ENCODE peak calls at places on chromosomes 13 and 19, in ten cellular contexts. K is lower leg skin, J is H54, V is heart left ventricle, L is IMR-90, H is stomach, X is tibial nerve, G is A549, F is uterus, A is breast epithelium. C is an unnamed sample.

GRCh38 chr13:107900775-107901174 is 314.6 kb downstream of the LIG4 start:
- DNase-seq in H (no peak), K (no peak), L (peak), G (no peak), A (no peak), J (no peak), X (no peak), V (no peak), F (no peak), C (no peak)

GRCh38 chr13:80341098-80341701 is at the start of gene SPRY2:
- DNase-seq in F (peak), L (peak), G (peak), K (peak), H (peak), V (peak), X (peak), J (peak), A (peak), C (peak)

GRCh38 chr13:105665284-105665683 is 870.2 kb downstream of the EFNB2 start:
- DNase-seq in K (no peak), L (peak), G (no peak), H (no peak), F (no peak), X (no peak), J (peak), A (no peak), V (no peak), C (no peak)

GRCh38 chr19:1811472-1811894 is 593 bp downstream of the ATP8B3 start:
- DNase-seq in J (peak), F (peak), A (peak), L (peak), H (peak), V (peak), X (peak), G (peak), K (peak), C (peak)

GRCh38 chr13:67390462-67391093 is 160.4 kb upstream of the PCDH9 start:
- DNase-seq in G (no peak), K (no peak), F (no peak), H (no peak), V (no peak), A (no peak), X (no peak), L (peak), J (peak), C (no peak)

GRCh38 chr19:43984687-43985000 is 656 bp downstream of the ZNF155 start:
- DNase-seq in F (no peak), K (no peak), X (no peak), G (no peak), V (peak), L (no peak), H (no peak), A (no peak), J (peak), C (no peak)

GRCh38 chr19:13097331-13098258 is 5.1 kb downstream of the LYL1 start:
- DNase-seq in K (no peak), G (no peak), F (peak), H (no peak), V (peak), X (peak), L (no peak), J (no peak), A (no peak), C (no peak)

GRCh38 chr13:24865158-24865557 is 101.2 kb downstream of the RNF17 start:
- DNase-seq in J (no peak), F (no peak), L (peak), X (no peak), A (no peak), K (no peak), H (no peak), G (no peak), V (no peak), C (no peak)

GRCh38 chr19:36152061-36152885 is at the start of gene COX7A1:
- DNase-seq in K (peak), X (peak), V (peak), J (no peak), F (peak), A (peak), G (no peak), H (no peak), L (no peak), C (peak)
- TF ChIP-seq POLR2A in K (no peak), X (peak), V (peak), J (no peak), F (peak), A (peak), G (no peak), H (no peak), L (no peak), C (no peak)

GRCh38 chr13:49693877-49694276 is 2.6 kb upstream of the EBPL start:
- DNase-seq in K (no peak), A (no peak), L (no peak), F (no peak), X (no peak), H (no peak), J (no peak), V (no peak), G (no peak), C (no peak)

GRCh38 chr13:49690133-49690989 is 925 bp downstream of the EBPL start:
- DNase-seq in G (peak), F (no peak), X (peak), K (no peak), A (no peak), J (peak), L (peak), V (no peak), H (peak), C (no peak)

GRCh38 chr13:49694446-49694845 is 3.2 kb upstream of the EBPL start:
- DNase-seq in F (no peak), V (no peak), L (no peak), H (no peak), A (no peak), K (no peak), J (no peak), X (no peak), G (no peak), C (no peak)

GRCh38 chr13:49693191-49693733 is 2.0 kb upstream of the EBPL start:
- DNase-seq in V (no peak), F (no peak), G (no peak), X (no peak), K (no peak), H (no peak), L (peak), A (no peak), J (no peak), C (no peak)

DNA sequence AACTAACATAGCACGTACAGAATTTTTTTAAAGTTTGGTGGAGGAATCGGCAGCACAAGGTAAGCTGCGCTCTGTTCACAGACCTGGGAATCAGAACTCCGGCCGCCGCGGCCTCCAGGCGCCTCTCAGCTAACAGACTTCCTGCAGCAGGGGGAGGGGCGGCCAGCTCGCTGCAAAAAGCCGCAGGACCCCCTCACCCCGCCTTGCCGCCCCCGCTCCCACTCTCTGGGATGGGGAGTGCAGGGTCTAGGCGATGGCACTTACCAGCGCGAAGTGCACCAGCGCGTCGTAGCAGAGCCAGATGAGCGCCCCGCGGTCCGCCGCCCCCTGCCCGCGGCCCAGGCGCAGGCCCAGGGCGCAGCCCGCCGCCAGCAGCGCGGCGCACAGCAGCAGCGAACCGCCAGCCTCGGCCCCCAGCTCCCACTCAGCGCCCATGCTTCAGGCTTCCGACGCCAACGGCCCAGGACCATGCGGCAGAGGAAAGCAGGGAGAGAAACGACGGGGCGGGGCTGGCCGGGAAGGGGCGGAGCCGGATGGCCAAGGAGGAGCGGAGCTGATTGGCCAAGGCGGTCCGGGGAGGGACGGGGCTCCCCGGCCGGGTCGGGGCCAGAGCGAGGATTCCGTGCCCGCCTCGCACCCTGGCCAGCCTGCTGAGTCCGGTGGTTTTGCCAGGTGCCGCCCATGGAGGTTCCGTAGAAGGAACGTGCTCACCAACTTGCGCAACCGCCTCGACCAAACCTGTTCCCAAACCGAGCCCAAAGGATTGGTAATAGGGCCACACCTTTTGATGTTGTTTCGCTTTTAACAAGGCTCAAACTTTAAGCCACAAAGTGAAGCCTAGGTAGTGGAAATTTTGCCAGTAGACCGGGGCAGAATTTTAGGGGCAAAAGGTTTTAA is at the start of gene EBPL:
- DNase-seq in A (peak), H (peak), V (peak), J (peak), X (peak), L (peak), F (peak), K (peak), G (peak), C (peak)
- TF ChIP-seq POLR2A in A (peak), H (no peak), V (no peak), J (peak), X (peak), L (no peak), F (peak), K (no peak), G (peak), C (no peak)

GRCh38 chr19:36139120-36139472 is 770 bp upstream of the CAPNS1 start:
- DNase-seq in H (no peak), X (no peak), K (no peak), L (no peak), F (no peak), V (no peak), G (no peak), J (no peak), A (no peak), C (no peak)

GRCh38 chr19:36141039-36141914 is 1.4 kb downstream of the CAPNS1 start:
- DNase-seq in J (peak), K (peak), F (peak), G (peak), V (peak), L (peak), H (peak), X (peak), A (peak), C (peak)

GRCh38 chr19:36139473-36140288 is at the start of gene CAPNS1:
- DNase-seq in L (peak), A (peak), G (peak), V (peak), X (peak), H (peak), J (peak), F (peak), K (peak), C (peak)

GRCh38 chr19:36142046-36142445 is 2.2 kb downstream of the CAPNS1 start:
- DNase-seq in V (no peak), L (no peak), X (no peak), H (no peak), J (no peak), G (no peak), F (no peak), K (no peak), A (no peak), C (no peak)

DNA sequence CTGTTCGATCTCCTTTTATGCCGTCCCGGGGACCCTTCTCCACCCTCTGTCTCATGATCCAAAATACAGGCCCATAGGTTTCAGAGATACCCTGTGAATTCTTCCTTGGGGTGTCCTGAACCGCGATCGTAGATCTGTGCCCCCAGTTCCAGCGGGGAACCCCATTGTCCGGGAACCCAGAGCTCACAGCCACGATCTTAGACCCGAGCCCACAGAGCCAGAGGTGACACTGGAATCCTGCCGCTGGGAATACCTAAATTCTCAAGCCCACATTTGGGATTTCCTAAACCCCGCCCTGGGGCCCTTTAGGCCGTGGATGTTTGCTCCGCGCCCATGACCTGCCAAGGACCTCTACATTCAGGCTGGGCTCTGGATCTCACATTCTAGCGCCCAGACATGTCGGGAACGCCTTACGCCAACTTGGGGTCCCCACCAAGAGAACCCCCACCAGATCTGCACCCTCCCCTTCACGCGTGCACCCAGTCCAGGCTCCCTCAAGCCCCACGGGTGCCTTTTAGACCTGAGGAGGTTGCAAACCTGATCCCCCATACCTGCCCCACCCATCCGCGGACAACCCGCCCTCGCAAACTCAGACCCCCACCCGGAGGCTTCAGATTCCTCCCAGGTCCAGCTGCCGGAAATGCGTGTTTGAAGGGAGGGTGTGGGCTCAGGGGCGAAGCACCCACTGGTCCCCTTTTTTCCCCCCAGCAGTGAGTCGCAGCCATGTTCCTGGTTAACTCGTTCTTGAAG is 598 bp downstream of the CAPNS1 start:
- DNase-seq in X (peak), A (peak), G (peak), K (no peak), V (peak), L (peak), H (peak), F (peak), J (peak), C (peak)
- TF ChIP-seq POLR2A in X (no peak), A (no peak), G (peak), K (no peak), V (no peak), L (no peak), H (no peak), F (no peak), J (no peak), C (no peak)

DNA sequence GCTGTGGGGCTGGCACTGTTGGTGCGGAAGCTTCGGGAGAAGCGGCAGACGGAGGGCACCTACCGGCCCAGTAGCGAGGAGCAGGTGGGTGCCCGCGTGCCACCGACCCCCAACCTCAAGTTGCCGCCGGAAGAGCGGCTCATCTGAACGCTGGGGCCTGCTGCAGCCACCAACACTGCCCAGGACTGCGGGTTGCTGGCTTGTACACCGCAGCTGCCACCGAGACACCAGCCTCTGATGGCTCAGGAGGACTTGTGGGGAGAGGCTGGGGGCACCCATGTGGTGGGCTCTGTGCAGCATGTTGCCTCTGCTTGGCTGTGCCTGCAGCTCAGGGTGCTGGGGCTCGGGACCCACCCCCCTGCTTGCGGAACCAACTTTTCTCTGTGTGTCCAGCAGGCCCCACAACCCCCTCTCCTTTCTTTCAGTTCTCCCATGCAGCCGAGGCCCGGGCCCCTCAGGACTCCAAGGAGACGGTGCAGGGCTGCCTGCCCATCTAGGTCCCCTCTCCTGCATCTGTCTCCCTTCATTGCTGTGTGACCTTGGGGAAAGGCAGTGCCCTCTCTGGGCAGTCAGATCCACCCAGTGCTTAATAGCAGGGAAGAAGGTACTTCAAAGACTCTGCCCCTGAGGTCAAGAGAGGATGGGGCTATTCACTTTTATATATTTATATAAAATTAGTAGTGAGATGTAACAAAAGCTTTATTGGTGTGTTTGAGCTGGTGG is 2.6 kb downstream of the CRB3 start:
- DNase-seq in G (no peak), L (no peak), H (no peak), V (no peak), J (no peak), A (no peak), F (no peak), K (no peak), X (no peak), C (no peak)
- TF ChIP-seq POLR2A in G (no peak), L (no peak), H (no peak), V (no peak), J (no peak), A (no peak), F (no peak), K (no peak), X (no peak), C (no peak)

DNA sequence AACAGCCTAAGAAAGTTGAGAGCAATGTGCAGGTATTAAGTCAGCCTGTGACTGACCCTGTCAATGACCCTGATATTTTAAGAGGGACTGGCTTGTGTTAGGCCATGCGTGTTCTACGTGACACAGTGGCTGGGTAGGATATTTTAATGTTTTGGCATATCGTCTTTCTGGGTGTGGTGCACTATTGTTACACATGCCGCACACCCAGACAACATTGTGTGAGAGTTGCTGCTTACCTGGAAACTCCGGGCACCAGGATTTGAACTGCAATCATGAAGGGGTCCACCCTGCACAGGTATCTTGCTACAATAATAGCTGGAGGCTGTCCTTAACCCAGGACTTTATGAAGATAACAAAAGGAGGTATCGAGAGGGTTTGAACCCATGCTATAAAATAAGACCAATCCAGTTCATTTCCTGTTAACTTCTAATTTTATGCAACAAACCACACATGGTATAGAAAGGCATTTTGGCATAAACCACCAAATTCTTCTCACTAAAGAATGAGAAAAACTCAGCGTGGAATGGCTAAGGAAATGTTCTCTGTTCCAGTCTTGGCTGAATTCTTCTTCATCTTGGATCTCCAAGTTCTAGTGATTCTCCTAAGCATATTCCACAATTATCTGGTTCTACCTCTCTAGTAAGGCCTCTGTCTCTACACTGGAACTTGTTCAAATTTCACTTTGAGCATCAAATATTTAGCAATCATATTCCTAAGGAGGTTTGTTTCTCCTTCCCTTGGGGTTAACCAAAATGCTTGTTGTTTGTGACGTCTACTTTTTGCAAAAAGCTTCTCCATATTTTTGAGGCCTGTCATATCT is 38.7 kb upstream of the POMP start:
- DNase-seq in A (no peak), V (no peak), G (no peak), J (no peak), L (no peak), F (no peak), X (no peak), H (no peak), K (no peak), C (no peak)
- TF ChIP-seq POLR2A in A (no peak), V (no peak), G (no peak), J (no peak), L (no peak), F (no peak), X (no peak), H (no peak), K (no peak), C (no peak)

C was measured in suprapubic skin.